ENCODE peak calls at places on chromosomes 13 and 19, in nine cellular contexts. T is H4; Q is activated naive CD8-positive, alpha-beta T cell treated with anti-CD3 and anti-CD28 coated beads, Interleukin-2, amount 50 U/mL, for 24 hours; E is CD8-positive, alpha-beta T cell; L is astrocyte of the hippocampus; Z is sciatic nerve; J is RPMI7951; A is cardiac fibroblast; D is neuronal stem cell. B is an unnamed sample.

GRCh38 chr19:854549-854948 is 2.4 kb downstream of the ELANE start:
- DNase-seq in T (no peak), Q (no peak), E (no peak), L (no peak), Z (no peak), J (no peak), A (no peak), D (no peak), B (no peak)

GRCh38 chr13:23081246-23081645 is 99.5 kb upstream of the SGCG start:
- DNase-seq in T (no peak), Q (no peak), E (no peak), L (no peak), Z (no peak), J (peak; percentile 1), A (no peak), D (no peak), B (no peak)

GRCh38 chr13:112452380-112453206 is 76.4 kb downstream of the SPACA7 start:
- DNase-seq in T (no peak), Q (no peak), E (no peak), L (no peak), Z (no peak), J (no peak), A (no peak), D (no peak), B (no peak)

GRCh38 chr13:28434934-28435333 is 60.0 kb downstream of the FLT1 start:
- DNase-seq in T (no peak), Q (no peak), E (no peak), L (no peak), Z (no peak), J (no peak), A (no peak), D (no peak), B (no peak)

GRCh38 chr19:5738423-5738822 is 18.0 kb downstream of the CATSPERD start:
- DNase-seq in T (no peak), Q (no peak), E (no peak), L (no peak), Z (no peak), J (no peak), A (peak; percentile 2), D (no peak), B (no peak)

GRCh38 chr13:35283856-35284255 is 192.6 kb downstream of the MAB21L1 start:
- DNase-seq in T (peak; percentile 21), Q (no peak), E (no peak), L (no peak), Z (no peak), J (peak; percentile 33), A (peak; percentile 13), D (no peak), B (no peak)

GRCh38 chr19:30792561-30793505 is 420.6 kb downstream of the ZNF536 start:
- DNase-seq in T (no peak), Q (no peak), E (no peak), L (no peak), Z (no peak), J (no peak), A (no peak), D (no peak), B (no peak)

GRCh38 chr19:10112895-10113591 is 1.6 kb downstream of the P2RY11 start:
- DNase-seq in T (no peak), Q (peak; percentile 81), E (peak; percentile 56), L (peak; percentile 59), Z (no peak), J (no peak), A (peak; percentile 49), D (no peak), B (peak; percentile 64)